ENCODE peak calls at places on chromosome 1, in nine cellular contexts. T is fibroblast of mammary gland; J is AG04450; D is T47D; F is stimulated activated CD4-positive, alpha-beta T cell treated with anti-CD3 and anti-CD28 coated beads, TNF-alpha, amount 100 ng/mL, for 48 hours; Z is Ammon's horn; U is kidney glomerular epithelial cell; V is H7; R is progenitor cell of endocrine pancreas. X is an unnamed sample.

GRCh38 chr1:79198841-79199240 is 192.3 kb upstream of the ADGRL4 start:
- DNase-seq in T (peak; percentile 73), J (peak; percentile 13), D (no peak), F (no peak), Z (no peak), U (peak; percentile 7), V (no peak), R (no peak), X (no peak)

GRCh38 chr1:185969524-185969991 is 235.4 kb downstream of the HMCN1 start:
- DNase-seq in T (no peak), J (no peak), D (no peak), F (no peak), Z (no peak), U (peak; percentile 31), V (no peak), R (no peak), X (no peak)

GRCh38 chr1:225962440-225962975 is 21.5 kb upstream of the LEFTY2 start:
- DNase-seq in T (peak; percentile 20), J (no peak), D (no peak), F (peak; percentile 36), Z (no peak), U (no peak), V (peak; percentile 92), R (peak; percentile 56), X (no peak)

GRCh38 chr1:46822248-46822826 is 23.5 kb downstream of the CYP4B1 start:
- DNase-seq in T (no peak), J (no peak), D (no peak), F (no peak), Z (no peak), U (no peak), V (no peak), R (no peak), X (no peak)

GRCh38 chr1:235650341-235651169 is 971 bp upstream of the GNG4 start:
- DNase-seq in T (peak; percentile 7), J (no peak), D (no peak), F (no peak), Z (no peak), U (no peak), V (peak; percentile 95), R (peak; percentile 47), X (no peak)

GRCh38 chr1:163035791-163036249 is 33.3 kb upstream of the RGS4 start:
- DNase-seq in T (peak; percentile 92), J (peak; percentile 65), D (no peak), F (no peak), Z (no peak), U (peak; percentile 100), V (no peak), R (no peak), X (peak; percentile 44)

GRCh38 chr1:8456306-8456912 is 138.5 kb downstream of the SLC45A1 start:
- DNase-seq in T (peak; percentile 75), J (no peak), D (no peak), F (no peak), Z (no peak), U (peak; percentile 46), V (no peak), R (no peak), X (no peak)

GRCh38 chr1:31588751-31589515 is 12.6 kb downstream of the TINAGL1 start:
- DNase-seq in T (no peak), J (no peak), D (no peak), F (no peak), Z (no peak), U (no peak), V (peak; percentile 88), R (no peak), X (no peak)

GRCh38 chr1:53294557-53294956 is 33.3 kb downstream of the LRP8 start:
- DNase-seq in T (peak; percentile 69), J (peak; percentile 6), D (no peak), F (peak; percentile 55), Z (peak; percentile 39), U (peak; percentile 56), V (no peak), R (no peak), X (no peak)

GRCh38 chr1:60234761-60235160 is 161.2 kb upstream of the C1orf87 start:
- DNase-seq in T (peak; percentile 40), J (no peak), D (no peak), F (no peak), Z (peak; percentile 42), U (no peak), V (no peak), R (no peak), X (no peak)

GRCh38 chr1:243596441-243597183 is 253.4 kb downstream of the AKT3 start:
- DNase-seq in T (peak; percentile 98), J (peak; percentile 80), D (no peak), F (no peak), Z (no peak), U (peak; percentile 51), V (no peak), R (no peak), X (no peak)

GRCh38 chr1:234780531-234781162 is 170.7 kb upstream of the IRF2BP2 start:
- DNase-seq in T (no peak), J (no peak), D (no peak), F (no peak), Z (no peak), U (no peak), V (peak; percentile 70), R (no peak), X (no peak)

GRCh38 chr1:198088360-198089071 is 68.3 kb upstream of the NEK7 start:
- DNase-seq in T (peak; percentile 59), J (no peak), D (peak; percentile 30), F (no peak), Z (no peak), U (peak; percentile 32), V (peak; percentile 35), R (no peak), X (peak; percentile 25)

GRCh38 chr1:100785399-100786082 is 66.0 kb downstream of the VCAM1 start:
- DNase-seq in T (peak; percentile 54), J (no peak), D (no peak), F (no peak), Z (no peak), U (no peak), V (no peak), R (no peak), X (no peak)

GRCh38 chr1:222926566-222926965 is 111.7 kb downstream of the DISP1 start:
- DNase-seq in T (peak; percentile 93), J (peak; percentile 45), D (no peak), F (no peak), Z (no peak), U (no peak), V (no peak), R (no peak), X (no peak)

GRCh38 chr1:11031624-11032262 is 15.3 kb downstream of the MASP2 start:
- DNase-seq in T (no peak), J (no peak), D (no peak), F (no peak), Z (no peak), U (no peak), V (no peak), R (no peak), X (no peak)

GRCh38 chr1:21449906-21450305 is 10.0 kb downstream of the NBPF3 start:
- DNase-seq in T (no peak), J (no peak), D (no peak), F (no peak), Z (no peak), U (no peak), V (no peak), R (no peak), X (no peak)

GRCh38 chr1:221078260-221078965 is 199.2 kb downstream of the HLX start:
- DNase-seq in T (peak; percentile 50), J (no peak), D (no peak), F (no peak), Z (no peak), U (no peak), V (no peak), R (no peak), X (no peak)

GRCh38 chr1:54212872-54213271 is 12.9 kb downstream of the MRPL37 start:
- DNase-seq in T (no peak), J (no peak), D (no peak), F (no peak), Z (no peak), U (no peak), V (no peak), R (no peak), X (no peak)

GRCh38 chr1:108208724-108209404 is 8.7 kb upstream of the SLC25A24 start:
- DNase-seq in T (no peak), J (no peak), D (no peak), F (no peak), Z (no peak), U (no peak), V (no peak), R (no peak), X (no peak)

GRCh38 chr1:218330043-218330623 is 15.0 kb upstream of the TGFB2 start:
- DNase-seq in T (peak; percentile 64), J (no peak), D (peak; percentile 64), F (no peak), Z (peak; percentile 65), U (peak; percentile 67), V (peak; percentile 37), R (no peak), X (no peak)

GRCh38 chr1:42831273-42831672 is 14.1 kb upstream of the SVBP start:
- DNase-seq in T (no peak), J (no peak), D (no peak), F (no peak), Z (no peak), U (no peak), V (no peak), R (no peak), X (no peak)

GRCh38 chr1:220803401-220804201 is 16.9 kb downstream of the MTARC1 start:
- DNase-seq in T (peak; percentile 51), J (no peak), D (peak; percentile 26), F (no peak), Z (peak; percentile 34), U (peak; percentile 53), V (peak; percentile 61), R (no peak), X (peak; percentile 36)

GRCh38 chr1:228487336-228488106 is at the start of gene RNF187:
- DNase-seq in T (no peak), J (no peak), D (peak; percentile 98), F (no peak), Z (no peak), U (no peak), V (peak; percentile 81), R (peak; percentile 81), X (no peak)

GRCh38 chr1:100077525-100077924 is 55.2 kb downstream of the SASS6 start:
- DNase-seq in T (no peak), J (no peak), D (no peak), F (no peak), Z (peak; percentile 51), U (no peak), V (no peak), R (no peak), X (peak; percentile 25)

GRCh38 chr1:157505481-157506272 is 46.6 kb downstream of the FCRL5 start:
- DNase-seq in T (peak; percentile 67), J (peak; percentile 11), D (peak; percentile 27), F (no peak), Z (peak; percentile 81), U (peak; percentile 37), V (peak; percentile 78), R (peak; percentile 47), X (no peak)

GRCh38 chr1:200905411-200906052 is 10.8 kb downstream of the INAVA start:
- DNase-seq in T (peak; percentile 10), J (no peak), D (no peak), F (peak; percentile 31), Z (no peak), U (no peak), V (no peak), R (no peak), X (no peak)

GRCh38 chr1:240792915-240793525 is 181.1 kb upstream of the GREM2 start:
- DNase-seq in T (no peak), J (no peak), D (no peak), F (no peak), Z (no peak), U (no peak), V (no peak), R (no peak), X (no peak)

GRCh38 chr1:33726274-33726804 is 137.5 kb upstream of the HMGB4 start:
- DNase-seq in T (no peak), J (no peak), D (no peak), F (no peak), Z (no peak), U (no peak), V (no peak), R (no peak), X (no peak)

GRCh38 chr1:53043271-53043670 is 18.7 kb upstream of the PODN start:
- DNase-seq in T (peak; percentile 83), J (peak; percentile 87), D (no peak), F (no peak), Z (no peak), U (no peak), V (no peak), R (no peak), X (no peak)

GRCh38 chr1:23530750-23531651 is at the start of gene E2F2:
- DNase-seq in T (peak; percentile 77), J (peak; percentile 56), D (peak; percentile 72), F (peak; percentile 70), Z (peak; percentile 90), U (peak; percentile 69), V (peak; percentile 97), R (peak; percentile 56), X (no peak)

X was measured in glomerular endothelial cell.